ENCODE peak calls at places on chromosomes 5 and 9, in ten cellular contexts. V is Right ventricle myocardium superior; D is Calu3; B is dorsolateral prefrontal cortex; H is CD8-positive, alpha-beta memory T cell; Y is NCI-H1105 treated with DMSO at 0.1 percent for 48 hours; C is EH; K is posterior vena cava; A is neuronal stem cell; T is WERI-Rb-1. P is an unnamed sample.

GRCh38 chr9:103721056-103721455 is 373.1 kb upstream of the SMC2 start:
- DNase-seq in K (no peak), V (no peak), T (no peak), H (no peak), C (no peak), D (no peak), A (no peak), Y (no peak), B (no peak), P (no peak)

GRCh38 chr5:142685418-142686209 is at the start of gene FGF1:
- DNase-seq in T (no peak), Y (peak; percentile 5), H (no peak), A (no peak), K (peak; percentile 69), B (peak; percentile 75), D (no peak), C (no peak), V (peak; percentile 77), P (no peak)

GRCh38 chr5:107074991-107075390 is 595.7 kb downstream of the EFNA5 start:
- DNase-seq in V (no peak), D (no peak), C (no peak), A (no peak), H (no peak), T (no peak), K (no peak), B (no peak), Y (no peak), P (no peak)

GRCh38 chr5:52709171-52709925 is 78.4 kb upstream of the ITGA1 start:
- DNase-seq in K (no peak), C (peak; percentile 64), B (no peak), D (peak; percentile 16), Y (no peak), T (no peak), V (no peak), A (no peak), H (no peak), P (no peak)

GRCh38 chr5:22514231-22514630 is 338.9 kb downstream of the CDH12 start:
- DNase-seq in T (no peak), D (no peak), Y (no peak), H (no peak), A (no peak), K (no peak), V (no peak), C (no peak), B (no peak), P (no peak)

GRCh38 chr5:126472538-126472889 is 49.3 kb downstream of the GRAMD2B start:
- DNase-seq in T (no peak), A (no peak), K (no peak), C (no peak), H (no peak), D (no peak), Y (no peak), V (no peak), B (no peak), P (no peak)

GRCh38 chr5:122942164-122942914 is 94.2 kb downstream of the PPIC start:
- DNase-seq in A (no peak), K (no peak), T (peak; percentile 78), Y (peak; percentile 11), V (no peak), D (no peak), B (no peak), C (peak; percentile 78), H (no peak), P (no peak)

GRCh38 chr9:104746285-104746684 is 1.2 kb upstream of the NIPSNAP3A start:
- DNase-seq in V (no peak), Y (no peak), H (no peak), D (no peak), K (no peak), A (no peak), T (no peak), C (no peak), B (no peak), P (no peak)

GRCh38 chr5:179375236-179375685 is 30.0 kb upstream of the ADAMTS2 start:
- DNase-seq in T (no peak), C (peak; percentile 52), D (no peak), A (no peak), H (no peak), V (no peak), K (peak; percentile 16), B (no peak), Y (no peak), P (no peak)

GRCh38 chr9:88936668-88937067 is 54.6 kb upstream of the S1PR3 start:
- DNase-seq in C (no peak), H (no peak), K (no peak), A (no peak), T (no peak), D (no peak), B (no peak), Y (no peak), V (no peak), P (no peak)